ENCODE peak calls at places on chromosomes 2 and 18, in eight cellular contexts. One of them, this sample, is unnamed.

GRCh38 chr2:10989782-10990181 is 78.0 kb downstream of the KCNF1 start:
- DNase-seq in naive thymus-derived CD4-positive, alpha-beta T cell: no peak
- DNase-seq in stomach: no peak
- DNase-seq in right cardiac atrium: no peak
- DNase-seq in adrenal gland: no peak
- DNase-seq in gastrocnemius medialis: no peak
- DNase-seq in AG04450: no peak
- DNase-seq in SJSA1: no peak
- DNase-seq in this sample: peak

GRCh38 chr2:158179660-158180059 is 78.0 kb downstream of the UPP2 start:
- DNase-seq in naive thymus-derived CD4-positive, alpha-beta T cell: no peak
- DNase-seq in stomach: no peak
- DNase-seq in right cardiac atrium: no peak
- DNase-seq in adrenal gland: no peak
- DNase-seq in gastrocnemius medialis: no peak
- DNase-seq in AG04450: no peak
- DNase-seq in SJSA1: no peak
- DNase-seq in this sample: no peak

GRCh38 chr2:6011871-6012380 is 319.7 kb downstream of the SOX11 start:
- DNase-seq in naive thymus-derived CD4-positive, alpha-beta T cell: no peak
- DNase-seq in stomach: no peak
- DNase-seq in right cardiac atrium: no peak
- DNase-seq in adrenal gland: no peak
- DNase-seq in gastrocnemius medialis: no peak
- DNase-seq in AG04450: no peak
- DNase-seq in SJSA1: no peak
- DNase-seq in this sample: no peak

GRCh38 chr2:60555794-60556161 is 2.3 kb upstream of the BCL11A start:
- DNase-seq in naive thymus-derived CD4-positive, alpha-beta T cell: no peak
- DNase-seq in stomach: no peak
- DNase-seq in right cardiac atrium: no peak
- DNase-seq in adrenal gland: no peak
- DNase-seq in gastrocnemius medialis: no peak
- DNase-seq in AG04450: no peak
- DNase-seq in SJSA1: no peak
- DNase-seq in this sample: no peak

GRCh38 chr2:27428978-27429541 is 629 bp downstream of the NRBP1 start:
- DNase-seq in naive thymus-derived CD4-positive, alpha-beta T cell: no peak
- DNase-seq in stomach: peak
- DNase-seq in right cardiac atrium: peak
- DNase-seq in adrenal gland: peak
- DNase-seq in gastrocnemius medialis: peak
- DNase-seq in AG04450: peak
- DNase-seq in SJSA1: peak
- DNase-seq in this sample: peak

GRCh38 chr2:11389551-11390528 is 45.4 kb upstream of the ROCK2 start:
- DNase-seq in naive thymus-derived CD4-positive, alpha-beta T cell: no peak
- DNase-seq in stomach: peak
- DNase-seq in right cardiac atrium: no peak
- DNase-seq in adrenal gland: no peak
- DNase-seq in gastrocnemius medialis: no peak
- DNase-seq in AG04450: peak
- DNase-seq in SJSA1: peak
- DNase-seq in this sample: peak

GRCh38 chr18:75261430-75262223 is 51.0 kb downstream of the TSHZ1 start:
- DNase-seq in naive thymus-derived CD4-positive, alpha-beta T cell: no peak
- DNase-seq in stomach: no peak
- DNase-seq in right cardiac atrium: no peak
- DNase-seq in adrenal gland: no peak
- DNase-seq in gastrocnemius medialis: no peak
- DNase-seq in AG04450: no peak
- DNase-seq in SJSA1: no peak
- DNase-seq in this sample: no peak

GRCh38 chr2:83069724-83070123 is 1389.4 kb downstream of the SUCLG1 start:
- DNase-seq in naive thymus-derived CD4-positive, alpha-beta T cell: no peak
- DNase-seq in stomach: no peak
- DNase-seq in right cardiac atrium: no peak
- DNase-seq in adrenal gland: no peak
- DNase-seq in gastrocnemius medialis: no peak
- DNase-seq in AG04450: no peak
- DNase-seq in SJSA1: peak
- DNase-seq in this sample: no peak

GRCh38 chr2:38178142-38178541 is 102.2 kb upstream of the CYP1B1 start:
- DNase-seq in naive thymus-derived CD4-positive, alpha-beta T cell: no peak
- DNase-seq in stomach: no peak
- DNase-seq in right cardiac atrium: peak
- DNase-seq in adrenal gland: no peak
- DNase-seq in gastrocnemius medialis: peak
- DNase-seq in AG04450: no peak
- DNase-seq in SJSA1: no peak
- DNase-seq in this sample: no peak
- H3K27ac ChIP-seq in naive thymus-derived CD4-positive, alpha-beta T cell: no peak
- H3K27ac ChIP-seq in stomach: peak
- H3K27ac ChIP-seq in right cardiac atrium: peak
- H3K27ac ChIP-seq in adrenal gland: peak
- H3K27ac ChIP-seq in gastrocnemius medialis: peak
- H3K27ac ChIP-seq in AG04450: no peak
- H3K27ac ChIP-seq in SJSA1: peak
- H3K27ac ChIP-seq in this sample: no peak

GRCh38 chr2:117308861-117309770 is 505.4 kb upstream of the DDX18 start:
- DNase-seq in naive thymus-derived CD4-positive, alpha-beta T cell: no peak
- DNase-seq in stomach: no peak
- DNase-seq in right cardiac atrium: no peak
- DNase-seq in adrenal gland: no peak
- DNase-seq in gastrocnemius medialis: no peak
- DNase-seq in AG04450: no peak
- DNase-seq in SJSA1: no peak
- DNase-seq in this sample: no peak
- H3K27ac ChIP-seq in naive thymus-derived CD4-positive, alpha-beta T cell: no peak
- H3K27ac ChIP-seq in stomach: no peak
- H3K27ac ChIP-seq in right cardiac atrium: no peak
- H3K27ac ChIP-seq in adrenal gland: no peak
- H3K27ac ChIP-seq in gastrocnemius medialis: no peak
- H3K27ac ChIP-seq in AG04450: no peak
- H3K27ac ChIP-seq in SJSA1: no peak
- H3K27ac ChIP-seq in this sample: no peak

GRCh38 chr2:193267496-193268002 is 1072.8 kb upstream of the TMEFF2 start:
- DNase-seq in naive thymus-derived CD4-positive, alpha-beta T cell: no peak
- DNase-seq in stomach: no peak
- DNase-seq in right cardiac atrium: no peak
- DNase-seq in adrenal gland: no peak
- DNase-seq in gastrocnemius medialis: no peak
- DNase-seq in AG04450: no peak
- DNase-seq in SJSA1: no peak
- DNase-seq in this sample: no peak
- H3K27ac ChIP-seq in naive thymus-derived CD4-positive, alpha-beta T cell: no peak
- H3K27ac ChIP-seq in stomach: no peak
- H3K27ac ChIP-seq in right cardiac atrium: no peak
- H3K27ac ChIP-seq in adrenal gland: no peak
- H3K27ac ChIP-seq in gastrocnemius medialis: no peak
- H3K27ac ChIP-seq in AG04450: no peak
- H3K27ac ChIP-seq in SJSA1: no peak
- H3K27ac ChIP-seq in this sample: no peak

DNA sequence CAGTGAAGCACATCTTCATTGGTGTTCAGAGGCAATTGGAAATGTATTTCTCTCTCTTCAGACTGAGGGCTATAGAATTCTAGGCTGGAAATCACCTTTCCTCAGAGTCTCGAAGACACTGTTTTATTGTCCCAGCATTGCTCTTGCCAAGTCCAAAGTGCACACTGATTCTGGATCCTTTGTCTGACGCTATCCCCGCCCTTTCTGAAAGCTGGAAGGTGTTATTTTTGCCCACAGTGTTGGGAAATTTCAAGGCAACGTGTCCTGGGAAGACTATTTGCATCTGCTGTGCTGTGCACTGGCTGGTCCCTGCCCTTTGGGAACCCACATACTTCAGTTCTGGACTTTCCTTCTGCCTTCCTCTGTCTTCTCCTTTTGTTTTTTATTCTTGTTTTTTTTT is 190.8 kb downstream of the SH3BP4 start:
- DNase-seq in naive thymus-derived CD4-positive, alpha-beta T cell: no peak
- DNase-seq in stomach: no peak
- DNase-seq in right cardiac atrium: no peak
- DNase-seq in adrenal gland: no peak
- DNase-seq in gastrocnemius medialis: no peak
- DNase-seq in AG04450: no peak
- DNase-seq in SJSA1: peak
- DNase-seq in this sample: no peak
- H3K27ac ChIP-seq in naive thymus-derived CD4-positive, alpha-beta T cell: no peak
- H3K27ac ChIP-seq in stomach: no peak
- H3K27ac ChIP-seq in right cardiac atrium: no peak
- H3K27ac ChIP-seq in adrenal gland: no peak
- H3K27ac ChIP-seq in gastrocnemius medialis: no peak
- H3K27ac ChIP-seq in AG04450: no peak
- H3K27ac ChIP-seq in SJSA1: no peak
- H3K27ac ChIP-seq in this sample: no peak

GRCh38 chr2:1864981-1865421 is 120.7 kb upstream of the PXDN start:
- DNase-seq in naive thymus-derived CD4-positive, alpha-beta T cell: no peak
- DNase-seq in stomach: no peak
- DNase-seq in right cardiac atrium: no peak
- DNase-seq in adrenal gland: no peak
- DNase-seq in gastrocnemius medialis: no peak
- DNase-seq in AG04450: no peak
- DNase-seq in SJSA1: no peak
- DNase-seq in this sample: no peak

GRCh38 chr2:1863386-1863785 is 119.1 kb upstream of the PXDN start:
- DNase-seq in naive thymus-derived CD4-positive, alpha-beta T cell: no peak
- DNase-seq in stomach: no peak
- DNase-seq in right cardiac atrium: no peak
- DNase-seq in adrenal gland: no peak
- DNase-seq in gastrocnemius medialis: no peak
- DNase-seq in AG04450: no peak
- DNase-seq in SJSA1: no peak
- DNase-seq in this sample: no peak

GRCh38 chr2:1865716-1866234 is 121.5 kb upstream of the PXDN start:
- DNase-seq in naive thymus-derived CD4-positive, alpha-beta T cell: no peak
- DNase-seq in stomach: no peak
- DNase-seq in right cardiac atrium: no peak
- DNase-seq in adrenal gland: no peak
- DNase-seq in gastrocnemius medialis: no peak
- DNase-seq in AG04450: no peak
- DNase-seq in SJSA1: no peak
- DNase-seq in this sample: no peak

GRCh38 chr2:1863861-1864260 is 119.5 kb upstream of the PXDN start:
- DNase-seq in naive thymus-derived CD4-positive, alpha-beta T cell: no peak
- DNase-seq in stomach: no peak
- DNase-seq in right cardiac atrium: no peak
- DNase-seq in adrenal gland: no peak
- DNase-seq in gastrocnemius medialis: no peak
- DNase-seq in AG04450: no peak
- DNase-seq in SJSA1: peak
- DNase-seq in this sample: no peak

GRCh38 chr2:1864301-1864980 is 120.1 kb upstream of the PXDN start:
- DNase-seq in naive thymus-derived CD4-positive, alpha-beta T cell: no peak
- DNase-seq in stomach: no peak
- DNase-seq in right cardiac atrium: no peak
- DNase-seq in adrenal gland: no peak
- DNase-seq in gastrocnemius medialis: no peak
- DNase-seq in AG04450: no peak
- DNase-seq in SJSA1: peak
- DNase-seq in this sample: no peak
- H3K27ac ChIP-seq in naive thymus-derived CD4-positive, alpha-beta T cell: no peak
- H3K27ac ChIP-seq in stomach: no peak
- H3K27ac ChIP-seq in right cardiac atrium: no peak
- H3K27ac ChIP-seq in adrenal gland: no peak
- H3K27ac ChIP-seq in gastrocnemius medialis: no peak
- H3K27ac ChIP-seq in AG04450: no peak
- H3K27ac ChIP-seq in SJSA1: no peak
- H3K27ac ChIP-seq in this sample: no peak

GRCh38 chr2:112648081-112648480 is 2.3 kb downstream of the SLC20A1 start:
- DNase-seq in naive thymus-derived CD4-positive, alpha-beta T cell: no peak
- DNase-seq in stomach: no peak
- DNase-seq in right cardiac atrium: no peak
- DNase-seq in adrenal gland: no peak
- DNase-seq in gastrocnemius medialis: no peak
- DNase-seq in AG04450: no peak
- DNase-seq in SJSA1: peak
- DNase-seq in this sample: no peak

GRCh38 chr2:112646102-112646719 is 472 bp downstream of the SLC20A1 start:
- DNase-seq in naive thymus-derived CD4-positive, alpha-beta T cell: no peak
- DNase-seq in stomach: no peak
- DNase-seq in right cardiac atrium: no peak
- DNase-seq in adrenal gland: no peak
- DNase-seq in gastrocnemius medialis: peak
- DNase-seq in AG04450: no peak
- DNase-seq in SJSA1: peak
- DNase-seq in this sample: no peak

GRCh38 chr2:112644933-112645395 is 775 bp upstream of the SLC20A1 start:
- DNase-seq in naive thymus-derived CD4-positive, alpha-beta T cell: no peak
- DNase-seq in stomach: no peak
- DNase-seq in right cardiac atrium: no peak
- DNase-seq in adrenal gland: no peak
- DNase-seq in gastrocnemius medialis: no peak
- DNase-seq in AG04450: no peak
- DNase-seq in SJSA1: no peak
- DNase-seq in this sample: no peak

GRCh38 chr2:112645396-112646101 is at the start of gene SLC20A1:
- DNase-seq in naive thymus-derived CD4-positive, alpha-beta T cell: peak
- DNase-seq in stomach: peak
- DNase-seq in right cardiac atrium: peak
- DNase-seq in adrenal gland: peak
- DNase-seq in gastrocnemius medialis: peak
- DNase-seq in AG04450: peak
- DNase-seq in SJSA1: peak
- DNase-seq in this sample: no peak

DNA sequence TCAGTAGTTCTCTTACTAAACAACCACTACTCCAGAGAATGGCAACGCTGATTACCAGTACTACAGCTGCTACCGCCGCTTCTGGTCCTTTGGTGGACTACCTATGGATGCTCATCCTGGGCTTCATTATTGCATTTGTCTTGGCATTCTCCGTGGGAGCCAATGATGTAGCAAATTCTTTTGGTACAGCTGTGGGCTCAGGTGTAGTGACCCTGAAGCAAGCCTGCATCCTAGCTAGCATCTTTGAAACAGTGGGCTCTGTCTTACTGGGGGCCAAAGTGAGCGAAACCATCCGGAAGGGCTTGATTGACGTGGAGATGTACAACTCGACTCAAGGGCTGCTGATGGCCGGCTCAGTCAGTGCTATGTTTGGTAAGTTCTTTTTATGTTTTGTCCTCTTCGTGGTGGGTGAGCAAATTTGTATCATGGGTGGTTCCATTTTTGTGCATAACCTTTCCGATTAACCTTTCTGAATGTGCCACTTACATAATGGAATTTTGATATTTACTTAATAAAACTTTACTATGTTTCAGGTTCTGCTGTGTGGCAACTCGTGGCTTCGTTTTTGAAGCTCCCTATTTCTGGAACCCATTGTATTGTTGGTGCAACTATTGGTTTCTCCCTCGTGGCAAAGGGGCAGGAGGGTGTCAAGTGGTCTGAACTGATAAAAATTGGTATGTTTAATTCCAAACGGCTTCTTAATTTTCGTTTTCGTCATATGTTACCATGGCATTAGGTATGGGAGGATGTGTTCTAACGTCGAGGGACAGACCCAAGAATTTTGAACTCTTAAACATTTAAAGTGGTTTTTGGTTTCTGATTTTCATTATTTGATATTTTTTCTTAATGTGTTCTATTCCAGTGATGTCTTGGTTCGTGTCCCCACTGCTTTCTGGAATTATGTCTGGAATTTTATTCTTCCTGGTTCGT is 1.3 kb downstream of the SLC20A1 start:
- DNase-seq in naive thymus-derived CD4-positive, alpha-beta T cell: no peak
- DNase-seq in stomach: no peak
- DNase-seq in right cardiac atrium: no peak
- DNase-seq in adrenal gland: no peak
- DNase-seq in gastrocnemius medialis: no peak
- DNase-seq in AG04450: no peak
- DNase-seq in SJSA1: peak
- DNase-seq in this sample: no peak
- H3K27ac ChIP-seq in naive thymus-derived CD4-positive, alpha-beta T cell: peak
- H3K27ac ChIP-seq in stomach: peak
- H3K27ac ChIP-seq in right cardiac atrium: no peak
- H3K27ac ChIP-seq in adrenal gland: no peak
- H3K27ac ChIP-seq in gastrocnemius medialis: peak
- H3K27ac ChIP-seq in AG04450: no peak
- H3K27ac ChIP-seq in SJSA1: peak
- H3K27ac ChIP-seq in this sample: peak

This sample was measured in epithelial cell of prostate.